ENCODE peak calls at places on chromosomes 3 and 15, in five cellular contexts. O is ovary; T is activated CD4-positive, CD25-positive, alpha-beta regulatory T cell treated with anti-CD3 and anti-CD28 coated beads, Interleukin-2, amount 50 U/mL, for 72 hours; G is GM20000; L is CD8-positive, alpha-beta memory T cell. U is an unnamed sample.

GRCh38 chr3:28841436-28841835 is 439.4 kb upstream of the RBMS3 start:
- DNase-seq in T (no peak), O (no peak), G (no peak), L (no peak), U (no peak)

GRCh38 chr15:96041982-96042733 is 288.3 kb upstream of the NR2F2 start:
- DNase-seq in G (no peak), T (no peak), L (no peak), O (no peak), U (no peak)

GRCh38 chr3:37221407-37221806 is 47.0 kb upstream of the LRRFIP2 start:
- DNase-seq in G (no peak), O (no peak), T (no peak), L (no peak), U (no peak)

GRCh38 chr3:151863611-151864010 is 9.8 kb upstream of the SUCNR1 start:
- DNase-seq in O (no peak), G (no peak), L (no peak), T (no peak), U (no peak)

GRCh38 chr3:127072971-127073851 is 90.3 kb downstream of the PLXNA1 start:
- DNase-seq in O (no peak), G (no peak), T (no peak), L (peak), U (peak)

GRCh38 chr15:38021259-38021658 is 86.8 kb downstream of the TMCO5A start:
- DNase-seq in O (no peak), G (peak), L (no peak), T (no peak), U (no peak)

GRCh38 chr3:11591401-11592266 is 52.1 kb downstream of the VGLL4 start:
- DNase-seq in O (peak), L (no peak), T (no peak), G (no peak), U (no peak)

GRCh38 chr3:110974902-110975301 is 96.7 kb upstream of the NECTIN3 start:
- DNase-seq in L (no peak), G (no peak), T (no peak), O (no peak), U (no peak)

U was measured in adrenal gland.